ENCODE peak calls at places on chromosomes 6 and 20, in eight cellular contexts. L is mucosa of descending colon, O is brain microvascular endothelial cell, S is aorta, Z is DND-41, Y is cardiac fibroblast, Q is astrocyte of the spinal cord, U is mesenchymal stem cell. P is an unnamed sample.

GRCh38 chr6:41719796-41720620 is 15.4 kb downstream of the TFEB start:
- DNase-seq in S (no peak), U (no peak), Z (no peak), Q (no peak), O (no peak), L (no peak), Y (no peak), P (no peak)

GRCh38 chr6:6919173-6919572 is 188.6 kb upstream of the RREB1 start:
- DNase-seq in S (no peak), Z (no peak), Q (no peak), L (no peak), Y (peak), U (no peak), O (no peak), P (no peak)

GRCh38 chr20:33370296-33370695 is 31.0 kb downstream of the CDK5RAP1 start:
- DNase-seq in U (no peak), L (peak), Q (no peak), O (no peak), Z (no peak), S (no peak), Y (peak), P (no peak)

GRCh38 chr20:59295531-59295930 is 4.9 kb upstream of the EDN3 start:
- DNase-seq in S (no peak), Q (no peak), Y (no peak), O (no peak), U (no peak), Z (no peak), L (no peak), P (no peak)

GRCh38 chr20:59828478-59829414 is 104.7 kb downstream of the SYCP2 start:
- DNase-seq in Y (no peak), Q (no peak), L (no peak), S (no peak), O (no peak), U (no peak), Z (no peak), P (no peak)

GRCh38 chr6:23446394-23447001 is 679.5 kb upstream of the NRSN1 start:
- DNase-seq in L (no peak), S (no peak), Y (peak), U (peak), O (peak), Z (no peak), Q (peak), P (peak)

GRCh38 chr6:123447315-123447937 is 189.3 kb downstream of the TRDN start:
- DNase-seq in O (no peak), L (no peak), Q (no peak), S (no peak), Y (no peak), Z (no peak), U (no peak), P (no peak)

GRCh38 chr6:108312604-108313003 is 17.8 kb downstream of the AFG1L start:
- DNase-seq in O (no peak), Q (no peak), U (no peak), Y (no peak), S (no peak), L (peak), Z (no peak), P (no peak)

GRCh38 chr20:36434383-36434782 is 106.9 kb upstream of the MYL9 start:
- DNase-seq in O (no peak), S (no peak), U (no peak), Q (no peak), Z (no peak), Y (no peak), L (no peak), P (no peak)

GRCh38 chr6:165091121-165091785 is 218.2 kb downstream of the C6orf118 start:
- DNase-seq in Q (no peak), Z (no peak), S (no peak), U (peak), L (no peak), O (no peak), Y (no peak), P (no peak)

GRCh38 chr6:48183174-48183573 is 72.2 kb upstream of the PTCHD4 start:
- DNase-seq in Z (no peak), O (no peak), L (no peak), S (no peak), U (no peak), Q (no peak), Y (no peak), P (no peak)

GRCh38 chr6:40555092-40555491 is 32.1 kb downstream of the LRFN2 start:
- DNase-seq in U (no peak), Z (no peak), S (no peak), Q (no peak), L (no peak), O (no peak), Y (no peak), P (no peak)

GRCh38 chr6:66638099-66638498 is 931.1 kb upstream of the EYS start:
- DNase-seq in L (no peak), U (no peak), Y (no peak), O (no peak), Q (no peak), Z (no peak), S (no peak), P (peak)

GRCh38 chr6:21885532-21886089 is 292.1 kb downstream of the SOX4 start:
- DNase-seq in L (peak), Q (peak), S (peak), U (peak), Z (no peak), O (peak), Y (peak), P (peak)

GRCh38 chr6:107293421-107293820 is 165.9 kb downstream of the PDSS2 start:
- DNase-seq in Q (no peak), O (no peak), U (no peak), Z (no peak), Y (no peak), S (no peak), L (no peak), P (no peak)

GRCh38 chr6:144447487-144447886 is 162.4 kb downstream of the UTRN start:
- DNase-seq in Z (no peak), Y (peak), S (no peak), L (no peak), U (no peak), O (peak), Q (peak), P (no peak)

GRCh38 chr6:10403385-10404106 is 11.3 kb downstream of the TFAP2A start:
- DNase-seq in Z (no peak), U (peak), S (no peak), Q (no peak), L (no peak), O (peak), Y (peak), P (peak)

GRCh38 chr6:141398954-141399353 is 733.8 kb upstream of the GJE1 start:
- DNase-seq in U (no peak), Z (no peak), O (no peak), S (no peak), Q (no peak), L (no peak), Y (no peak), P (no peak)

GRCh38 chr6:5190467-5190866 is 70.3 kb downstream of the LYRM4 start:
- DNase-seq in O (peak), U (peak), S (no peak), Z (no peak), L (no peak), Q (peak), Y (peak), P (peak)

GRCh38 chr6:56851104-56851503 is 103.8 kb upstream of the BEND6 start:
- DNase-seq in U (peak), L (no peak), O (peak), S (no peak), Y (peak), Q (peak), Z (no peak), P (peak)

GRCh38 chr6:147769496-147770087 is 261.1 kb downstream of the SAMD5 start:
- DNase-seq in Z (no peak), Y (no peak), O (no peak), U (peak), Q (no peak), L (no peak), S (no peak), P (no peak)

GRCh38 chr20:17841751-17842191 is 126.8 kb downstream of the SNX5 start:
- DNase-seq in Z (no peak), U (peak), S (no peak), Y (peak), L (no peak), Q (peak), O (no peak), P (peak)

GRCh38 chr6:4039348-4039747 is 39.6 kb downstream of the FAM217A start:
- DNase-seq in Q (no peak), O (no peak), U (peak), L (no peak), Y (no peak), Z (no peak), S (no peak), P (peak)

GRCh38 chr20:55540486-55540885 is 464.8 kb downstream of the CBLN4 start:
- DNase-seq in Y (no peak), O (no peak), U (no peak), L (no peak), Q (no peak), S (no peak), Z (no peak), P (no peak)

GRCh38 chr6:170026272-170027110 is 264.4 kb downstream of the DLL1 start:
- DNase-seq in O (no peak), Z (no peak), Y (no peak), S (peak), U (no peak), Q (no peak), L (peak), P (no peak)

GRCh38 chr6:158286413-158286812 is 25.9 kb upstream of the TULP4 start:
- DNase-seq in Z (no peak), L (no peak), Q (peak), O (peak), Y (peak), U (peak), S (no peak), P (peak)

GRCh38 chr20:52001999-52002666 is 189.4 kb downstream of the ZFP64 start:
- DNase-seq in Y (peak), O (peak), L (no peak), Z (no peak), Q (no peak), S (no peak), U (peak), P (peak)

GRCh38 chr6:27040244-27041042 is 207.1 kb upstream of the PRSS16 start:
- DNase-seq in U (no peak), O (no peak), L (no peak), S (no peak), Y (peak), Z (no peak), Q (no peak), P (peak)

GRCh38 chr20:35991142-35991771 is 22.9 kb downstream of the CNBD2 start:
- DNase-seq in Y (peak), S (no peak), O (peak), Z (peak), U (peak), L (peak), Q (peak), P (peak)

GRCh38 chr20:54356726-54357235 is 118.6 kb upstream of the DOK5 start:
- DNase-seq in S (no peak), U (no peak), Y (no peak), L (no peak), Q (no peak), O (no peak), Z (no peak), P (no peak)

GRCh38 chr6:1604347-1604990 is 5.2 kb upstream of the FOXC1 start:
- DNase-seq in L (peak), Y (peak), U (no peak), O (no peak), Z (peak), Q (peak), S (peak), P (no peak)

GRCh38 chr6:53493635-53494025 is 51.3 kb downstream of the GCLC start:
- DNase-seq in L (no peak), Z (no peak), Q (peak), O (no peak), S (no peak), U (peak), Y (no peak), P (peak)
- H3K4me3 ChIP-seq in L (no peak), Z (no peak), Q (no peak), O (no peak), S (peak), U (peak), Y (peak), P (no peak)

GRCh38 chr6:168053957-168054471 is 25.0 kb downstream of the FRMD1 start:
- DNase-seq in O (no peak), S (no peak), Z (no peak), U (no peak), Q (no peak), L (no peak), Y (no peak), P (no peak)
- H3K4me3 ChIP-seq in O (no peak), S (no peak), Z (no peak), U (no peak), Q (no peak), L (no peak), Y (no peak), P (no peak)

GRCh38 chr20:32366380-32366779 is 8.2 kb downstream of the ASXL1 start:
- DNase-seq in S (no peak), L (no peak), Z (no peak), Y (no peak), U (no peak), Q (no peak), O (no peak), P (no peak)
- H3K4me3 ChIP-seq in S (no peak), L (no peak), Z (no peak), Y (no peak), U (no peak), Q (no peak), O (no peak), P (no peak)

GRCh38 chr6:44077201-44077946 is 49.9 kb downstream of the MRPL14 start:
- DNase-seq in Z (no peak), Y (no peak), L (no peak), O (no peak), S (no peak), U (no peak), Q (no peak), P (no peak)

GRCh38 chr6:44075137-44076015 is 51.9 kb downstream of the MRPL14 start:
- DNase-seq in Q (no peak), Y (no peak), L (no peak), O (no peak), Z (no peak), S (no peak), U (no peak), P (no peak)

GRCh38 chr6:44076016-44076365 is 51.3 kb downstream of the MRPL14 start:
- DNase-seq in O (no peak), U (no peak), Z (no peak), S (no peak), Y (no peak), Q (no peak), L (no peak), P (no peak)

GRCh38 chr6:44078219-44078794 is 48.9 kb downstream of the MRPL14 start:
- DNase-seq in Q (no peak), L (no peak), U (no peak), S (no peak), O (no peak), Y (no peak), Z (no peak), P (no peak)

GRCh38 chr6:44076366-44077200 is 50.7 kb downstream of the MRPL14 start:
- DNase-seq in Q (no peak), S (peak), Z (no peak), L (peak), U (peak), O (no peak), Y (no peak), P (no peak)
- H3K4me3 ChIP-seq in Q (no peak), S (no peak), Z (no peak), L (no peak), U (no peak), O (no peak), Y (no peak), P (no peak)

GRCh38 chr6:99016355-99016754 is 68.6 kb upstream of the FBXL4 start:
- DNase-seq in U (peak), L (no peak), Q (peak), O (peak), Z (peak), Y (peak), S (no peak), P (peak)
- H3K4me3 ChIP-seq in U (no peak), L (no peak), Q (no peak), O (no peak), Z (no peak), Y (no peak), S (no peak), P (no peak)

GRCh38 chr6:100468966-100469859 is 4.5 kb upstream of the SIM1 start:
- DNase-seq in L (no peak), O (no peak), U (no peak), Q (no peak), Y (no peak), Z (no peak), S (peak), P (no peak)
- H3K4me3 ChIP-seq in L (no peak), O (no peak), U (no peak), Q (no peak), Y (no peak), Z (no peak), S (no peak), P (no peak)

GRCh38 chr20:62675156-62675871 is 33.0 kb downstream of the SLCO4A1 start:
- DNase-seq in L (no peak), S (no peak), Z (no peak), Q (no peak), U (no peak), O (no peak), Y (no peak), P (no peak)
- H3K4me3 ChIP-seq in L (no peak), S (no peak), Z (no peak), Q (no peak), U (no peak), O (no peak), Y (no peak), P (no peak)

DNA sequence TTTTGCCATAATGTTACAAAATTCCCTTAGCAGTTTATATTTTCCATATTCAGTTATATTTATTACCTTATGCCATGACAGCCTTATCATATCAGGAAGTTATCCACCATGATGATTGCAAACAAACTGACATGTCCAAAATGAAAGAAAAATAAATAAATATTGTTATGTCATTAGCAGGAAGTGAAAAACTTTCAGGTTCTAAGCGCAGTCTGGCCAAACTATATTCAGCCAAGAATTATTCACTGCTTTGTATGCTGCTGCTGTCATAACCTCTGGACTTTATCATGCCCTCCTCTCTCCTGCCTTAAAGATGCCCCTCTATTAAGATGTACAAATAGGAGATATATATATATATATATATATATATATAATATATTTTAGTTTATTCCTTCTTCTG is 27.7 kb upstream of the DEFB112 start:
- DNase-seq in S (no peak), Z (no peak), Q (no peak), U (no peak), L (no peak), Y (no peak), O (no peak), P (no peak)
- H3K4me3 ChIP-seq in S (no peak), Z (no peak), Q (no peak), U (no peak), L (no peak), Y (no peak), O (no peak), P (no peak)

GRCh38 chr20:57675773-57676172 is 34.0 kb downstream of the PMEPA1 start:
- DNase-seq in Q (no peak), Y (no peak), Z (no peak), U (no peak), O (no peak), L (peak), S (no peak), P (no peak)

GRCh38 chr20:57678340-57678739 is 31.5 kb downstream of the PMEPA1 start:
- DNase-seq in Q (no peak), O (no peak), L (no peak), Z (no peak), S (no peak), Y (no peak), U (no peak), P (no peak)

GRCh38 chr20:57677323-57677982 is 32.4 kb downstream of the PMEPA1 start:
- DNase-seq in Y (no peak), Z (no peak), U (no peak), Q (no peak), S (no peak), L (no peak), O (no peak), P (no peak)

GRCh38 chr20:57679113-57679512 is 30.7 kb downstream of the PMEPA1 start:
- DNase-seq in Y (no peak), Z (no peak), S (no peak), Q (no peak), L (peak), O (no peak), U (no peak), P (no peak)

DNA sequence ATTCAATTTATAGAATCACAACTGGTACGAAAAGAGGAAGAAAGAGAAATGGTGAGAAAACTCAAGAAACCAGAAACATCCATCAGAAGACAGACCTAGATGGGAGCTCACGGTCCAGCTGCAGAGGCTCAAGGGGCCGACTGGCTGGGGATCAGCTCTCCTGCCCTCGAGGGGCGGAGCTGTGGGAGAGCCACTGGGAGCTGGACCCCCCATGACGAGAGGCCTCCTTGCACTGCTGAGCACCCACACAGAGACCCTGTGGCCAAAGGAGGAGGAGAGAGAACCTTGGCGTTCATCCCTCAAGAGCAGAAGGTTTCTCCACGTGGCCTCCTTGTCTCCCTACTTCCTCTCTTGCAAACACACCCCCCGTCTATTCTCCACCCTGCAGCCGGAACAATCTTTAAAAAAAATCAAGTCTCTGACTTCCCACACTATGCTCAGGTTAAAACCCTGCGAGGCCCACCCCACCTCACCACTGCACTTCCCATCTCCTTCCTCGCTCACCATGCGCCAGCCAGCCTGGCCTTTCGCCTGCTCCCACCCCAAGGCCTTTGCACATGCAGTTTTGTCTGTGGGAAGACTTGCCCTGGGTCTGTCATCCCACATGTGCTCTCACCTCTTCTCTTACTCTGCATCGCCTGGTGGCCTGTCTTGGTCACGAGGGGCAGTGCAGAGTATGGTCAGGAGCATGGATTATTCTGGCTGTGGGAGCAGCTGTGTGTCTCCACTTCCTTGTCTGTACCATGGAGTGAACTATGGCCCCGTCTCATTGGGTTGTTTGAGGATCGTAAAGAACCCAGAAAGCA is 33.1 kb downstream of the PMEPA1 start:
- DNase-seq in S (no peak), O (no peak), L (peak), Z (no peak), Y (no peak), U (no peak), Q (no peak), P (no peak)
- H3K4me3 ChIP-seq in S (no peak), O (no peak), L (no peak), Z (no peak), Y (no peak), U (no peak), Q (no peak), P (no peak)

P was measured in choroid plexus epithelial cell.